ENCODE peak calls at places on chromosomes 11 and 22, in seven cellular contexts. C, K, T, P, F, M and E are unnamed samples.
A peak's percentile ranks its signal among the peaks of the same experiment; 100 is the strongest.

GRCh38 chr11:3052109-3052479 is 5.1 kb downstream of the CARS1 start:
- DNase-seq in P (no peak), F (no peak), C (no peak), K (no peak), M (peak; percentile 30), T (no peak), E (no peak)

GRCh38 chr11:130146797-130147196 is 12.8 kb upstream of the ST14 start:
- DNase-seq in C (peak; percentile 91), M (no peak), P (no peak), F (peak; percentile 45), T (no peak), K (no peak), E (no peak)

GRCh38 chr11:64713031-64713780 is 9.8 kb downstream of the NRXN2 start:
- DNase-seq in P (no peak), F (no peak), C (no peak), T (no peak), M (peak; percentile 77), K (peak; percentile 68), E (peak; percentile 17)

GRCh38 chr11:58625826-58626460 is 3.5 kb downstream of the CNTF start:
- DNase-seq in P (no peak), F (peak; percentile 31), K (peak; percentile 33), T (no peak), C (no peak), M (no peak), E (peak; percentile 51)

GRCh38 chr22:31891366-31892079 is 52.8 kb upstream of the YWHAH start:
- DNase-seq in C (peak; percentile 39), P (no peak), M (no peak), K (no peak), F (no peak), T (peak; percentile 44), E (no peak)

GRCh38 chr11:123246749-123247497 is 51.9 kb upstream of the CLMP start:
- DNase-seq in C (peak; percentile 84), T (no peak), K (peak; percentile 94), P (peak; percentile 83), F (peak; percentile 92), M (peak; percentile 90), E (peak; percentile 61)

GRCh38 chr11:2421226-2421994 is 20.9 kb downstream of the TSSC4 start:
- DNase-seq in P (peak; percentile 45), F (no peak), K (no peak), T (no peak), C (no peak), M (peak; percentile 48), E (no peak)

GRCh38 chr11:119363874-119364590 is 17.5 kb downstream of the USP2 start:
- DNase-seq in C (no peak), M (peak; percentile 90), K (peak; percentile 89), P (peak; percentile 83), F (peak; percentile 49), T (no peak), E (no peak)

GRCh38 chr11:23540101-23540561 is 679.9 kb upstream of the CCDC179 start:
- DNase-seq in K (peak; percentile 65), P (no peak), C (peak; percentile 39), F (peak; percentile 79), T (no peak), M (no peak), E (peak; percentile 68)

GRCh38 chr11:105719073-105719846 is 109.4 kb downstream of the GRIA4 start:
- DNase-seq in K (peak; percentile 62), M (no peak), C (no peak), F (peak; percentile 99), P (no peak), T (no peak), E (peak; percentile 87)

GRCh38 chr11:130029137-130029536 is 26.5 kb upstream of the PRDM10 start:
- DNase-seq in T (no peak), C (peak; percentile 60), M (no peak), K (no peak), F (peak; percentile 70), P (no peak), E (peak; percentile 55)

GRCh38 chr11:130431337-130431773 is 2.9 kb upstream of the ADAMTS8 start:
- DNase-seq in T (no peak), C (peak; percentile 81), M (peak; percentile 82), F (peak; percentile 95), P (peak; percentile 79), K (peak; percentile 88), E (peak; percentile 68)

GRCh38 chr11:20759541-20759940 is 90.2 kb downstream of the NELL1 start:
- DNase-seq in K (no peak), F (no peak), M (no peak), P (no peak), T (no peak), C (no peak), E (no peak)

GRCh38 chr22:46915978-46916730 is 153.7 kb downstream of the TBC1D22A start:
- DNase-seq in C (no peak), M (no peak), F (no peak), K (no peak), T (no peak), P (no peak), E (no peak)

GRCh38 chr11:129460714-129461113 is 85.1 kb downstream of the BARX2 start:
- DNase-seq in T (no peak), F (no peak), M (no peak), K (no peak), C (no peak), P (no peak), E (no peak)

GRCh38 chr11:706439-706956 is 467 bp downstream of the EPS8L2 start:
- DNase-seq in C (no peak), M (peak; percentile 70), T (no peak), P (no peak), F (peak; percentile 65), K (peak; percentile 70), E (peak; percentile 45)

GRCh38 chr11:704189-704798 is 1.7 kb upstream of the EPS8L2 start:
- DNase-seq in T (no peak), M (peak; percentile 50), K (no peak), P (no peak), C (no peak), F (no peak), E (no peak)

GRCh38 chr11:705646-706438 is at the start of gene EPS8L2:
- DNase-seq in P (no peak), M (peak; percentile 67), K (peak; percentile 38), T (no peak), F (peak; percentile 66), C (no peak), E (peak; percentile 35)

GRCh38 chr11:703515-703914 is 2.5 kb upstream of the EPS8L2 start:
- DNase-seq in P (no peak), T (no peak), K (no peak), F (no peak), C (no peak), M (peak; percentile 14), E (no peak)

DNA sequence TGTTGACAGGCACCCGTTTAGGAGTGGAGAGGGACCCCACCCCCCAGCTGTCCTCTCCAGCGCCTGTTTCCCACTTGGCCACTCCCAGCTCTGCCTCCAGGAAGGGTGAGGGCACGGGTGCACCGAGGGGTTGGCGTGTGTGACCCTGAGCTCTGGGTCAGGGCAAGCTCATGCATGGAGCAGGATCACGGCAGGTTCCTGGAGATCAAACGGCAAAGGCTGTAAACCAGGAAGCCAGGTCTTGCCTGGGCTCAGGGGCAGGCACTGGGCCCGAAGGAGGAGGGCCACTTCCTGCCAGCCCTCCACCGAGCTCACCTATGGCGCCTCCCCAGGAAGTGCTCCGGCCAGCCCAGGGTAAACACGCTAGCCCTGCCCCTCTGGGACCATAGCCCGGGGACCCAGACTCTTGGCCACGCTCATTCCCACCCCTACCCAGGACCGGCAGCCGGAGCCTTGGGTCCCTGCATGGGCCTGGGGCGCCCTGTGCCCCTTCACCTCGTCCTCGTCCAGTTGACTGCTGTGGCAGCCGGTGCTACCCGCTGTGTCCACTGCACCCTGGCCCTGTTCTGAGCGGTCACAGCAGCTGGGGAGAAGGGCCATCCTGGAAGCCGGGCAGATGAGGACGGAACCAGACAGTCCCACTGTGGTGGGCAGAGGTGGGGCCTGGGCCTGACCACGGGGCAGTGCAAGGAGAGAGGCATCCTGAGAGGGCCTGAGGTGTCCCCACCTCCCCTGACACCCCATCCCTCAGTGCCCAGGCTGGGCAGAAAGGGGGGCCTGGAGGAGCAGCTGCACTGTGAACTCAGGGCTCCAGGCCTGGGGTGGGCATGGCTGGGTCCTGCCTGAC is 1.0 kb upstream of the EPS8L2 start:
- DNase-seq in T (no peak), P (no peak), M (peak; percentile 54), K (no peak), F (peak; percentile 75), C (no peak), E (peak; percentile 43)
- H3K4me3 ChIP-seq in T (peak overlapping the region; percentile 85), P (peak overlapping the region; percentile 43), M (no peak overlapping the region), K (peak overlapping the region; percentile 74), F (peak overlapping the region; percentile 97), C (no peak overlapping the region), E (peak overlapping the region; percentile 93)

GRCh38 chr22:40137132-40137531 is 40.6 kb upstream of the TNRC6B start:
- DNase-seq in K (no peak), C (no peak), P (no peak), F (no peak), T (no peak), M (no peak), E (no peak)
- H3K4me3 ChIP-seq in K (no peak overlapping the region), C (no peak overlapping the region), P (no peak overlapping the region), F (no peak overlapping the region), T (no peak overlapping the region), M (no peak overlapping the region), E (no peak overlapping the region)

DNA sequence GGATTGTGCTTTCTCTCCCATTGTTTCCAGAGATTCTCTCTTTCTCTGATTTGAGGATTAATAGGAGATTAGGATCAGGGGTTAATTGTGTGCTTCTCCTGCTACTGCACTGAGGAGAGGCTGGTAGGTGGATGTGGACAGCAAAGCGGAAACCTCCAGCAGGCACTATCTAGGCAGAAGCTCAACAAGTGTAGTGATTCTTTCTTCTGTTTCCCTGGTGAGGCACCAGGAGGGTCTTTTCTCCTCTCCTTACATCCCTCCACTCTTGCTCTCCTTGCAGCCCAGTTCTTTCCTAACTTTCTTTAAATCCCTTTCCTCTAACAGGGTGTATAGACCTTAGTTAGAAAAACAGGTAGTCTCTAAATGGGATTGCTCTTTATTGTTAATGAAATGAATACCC is 1.9 kb upstream of the ZBTB16 start:
- DNase-seq in K (no peak), M (no peak), T (no peak), P (no peak), F (no peak), C (no peak), E (no peak)
- H3K4me3 ChIP-seq in K (no peak overlapping the region), M (no peak overlapping the region), T (no peak overlapping the region), P (peak overlapping the region; percentile 97), F (no peak overlapping the region), C (no peak overlapping the region), E (no peak overlapping the region)

GRCh38 chr22:45600791-45601730 is 70.6 kb upstream of the ATXN10 start:
- DNase-seq in K (peak; percentile 32), C (no peak), P (no peak), T (no peak), M (no peak), F (no peak), E (peak; percentile 30)

GRCh38 chr22:45604239-45604711 is 67.4 kb upstream of the ATXN10 start:
- DNase-seq in F (no peak), M (no peak), C (peak; percentile 61), P (no peak), T (peak; percentile 87), K (no peak), E (peak; percentile 77)

GRCh38 chr22:45602004-45602733 is 69.5 kb upstream of the ATXN10 start:
- DNase-seq in P (no peak), C (no peak), T (no peak), K (no peak), F (no peak), M (no peak), E (no peak)

GRCh38 chr22:45602824-45603301 is 68.8 kb upstream of the ATXN10 start:
- DNase-seq in F (no peak), M (no peak), P (no peak), K (peak; percentile 61), T (peak; percentile 42), C (peak; percentile 96), E (no peak)

DNA sequence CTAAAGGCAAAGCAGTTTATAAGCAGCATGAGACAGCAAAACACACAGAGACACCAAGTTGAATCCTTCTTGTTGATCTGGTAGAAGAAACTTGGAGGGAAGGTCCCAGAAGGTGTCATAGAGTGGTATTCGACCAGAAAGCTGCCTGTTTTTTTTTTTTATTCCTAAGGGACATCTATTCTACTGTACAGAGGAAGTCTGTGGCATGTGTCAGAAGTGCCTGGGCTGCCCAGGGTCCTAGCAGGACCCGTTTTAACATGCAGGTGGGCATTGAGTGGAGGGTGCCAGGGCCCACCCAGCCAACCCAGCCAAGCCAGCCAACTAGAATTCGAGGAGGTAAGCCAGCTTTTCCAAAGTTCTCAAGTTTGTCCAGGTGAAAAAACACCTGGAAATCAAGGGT is 68.0 kb upstream of the ATXN10 start:
- DNase-seq in F (no peak), C (peak; percentile 81), M (no peak), T (no peak), K (no peak), P (no peak), E (no peak)
- H3K4me3 ChIP-seq in F (no peak overlapping the region), C (peak overlapping the region; percentile 71), M (no peak overlapping the region), T (no peak overlapping the region), K (no peak overlapping the region), P (no peak overlapping the region), E (no peak overlapping the region)